ENCODE peak calls at places on chromosomes 5 and 9, in four cellular contexts. One of them, this sample, is unnamed.

GRCh38 chr9:69572611-69573010 is 99.6 kb downstream of the APBA1 start:
- DNase-seq in K562: no peak
- DNase-seq in GM12878: no peak
- DNase-seq in HepG2: no peak
- DNase-seq in this sample: no peak

GRCh38 chr5:24712047-24712446 is 67.3 kb upstream of the CDH10 start:
- DNase-seq in K562: no peak
- DNase-seq in GM12878: no peak
- DNase-seq in HepG2: no peak
- DNase-seq in this sample: no peak

GRCh38 chr9:124290053-124290581 is 32.4 kb downstream of the NEK6 start:
- DNase-seq in K562: no peak
- DNase-seq in GM12878: no peak
- DNase-seq in HepG2: no peak
- DNase-seq in this sample: no peak

GRCh38 chr5:55427157-55427556 is 107.6 kb downstream of the PLPP1 start:
- DNase-seq in K562: no peak
- DNase-seq in GM12878: no peak
- DNase-seq in HepG2: no peak
- DNase-seq in this sample: no peak

GRCh38 chr5:57720656-57721055 is 238.0 kb upstream of the ACTBL2 start:
- DNase-seq in K562: no peak
- DNase-seq in GM12878: no peak
- DNase-seq in HepG2: no peak
- DNase-seq in this sample: no peak

GRCh38 chr5:147485046-147485445 is 24.8 kb downstream of the DPYSL3 start:
- DNase-seq in K562: no peak
- DNase-seq in GM12878: no peak
- DNase-seq in HepG2: no peak
- DNase-seq in this sample: no peak

GRCh38 chr5:35229076-35230042 is 928 bp downstream of the PRLR start:
- DNase-seq in K562: no peak
- DNase-seq in GM12878: no peak
- DNase-seq in HepG2: peak; percentile 58
- DNase-seq in this sample: peak; percentile 25

GRCh38 chr9:137969008-137969407 is 91.4 kb downstream of the CACNA1B start:
- DNase-seq in K562: no peak
- DNase-seq in GM12878: no peak
- DNase-seq in HepG2: no peak
- DNase-seq in this sample: no peak

GRCh38 chr9:3912817-3913216 is 387.0 kb upstream of the RFX3 start:
- DNase-seq in K562: no peak
- DNase-seq in GM12878: no peak
- DNase-seq in HepG2: no peak
- DNase-seq in this sample: no peak

GRCh38 chr9:137913132-137913531 is 35.5 kb downstream of the CACNA1B start:
- DNase-seq in K562: no peak
- DNase-seq in GM12878: no peak
- DNase-seq in HepG2: no peak
- DNase-seq in this sample: no peak

GRCh38 chr9:113641100-113641885 is 177.8 kb downstream of the RGS3 start:
- DNase-seq in K562: no peak
- DNase-seq in GM12878: no peak
- DNase-seq in HepG2: no peak
- DNase-seq in this sample: no peak

GRCh38 chr5:131587541-131587940 is 47.5 kb downstream of the RAPGEF6 start:
- DNase-seq in K562: no peak
- DNase-seq in GM12878: no peak
- DNase-seq in HepG2: no peak
- DNase-seq in this sample: no peak

GRCh38 chr5:73801736-73802135 is 175.7 kb downstream of the ARHGEF28 start:
- DNase-seq in K562: no peak
- DNase-seq in GM12878: no peak
- DNase-seq in HepG2: no peak
- DNase-seq in this sample: no peak

DNA sequence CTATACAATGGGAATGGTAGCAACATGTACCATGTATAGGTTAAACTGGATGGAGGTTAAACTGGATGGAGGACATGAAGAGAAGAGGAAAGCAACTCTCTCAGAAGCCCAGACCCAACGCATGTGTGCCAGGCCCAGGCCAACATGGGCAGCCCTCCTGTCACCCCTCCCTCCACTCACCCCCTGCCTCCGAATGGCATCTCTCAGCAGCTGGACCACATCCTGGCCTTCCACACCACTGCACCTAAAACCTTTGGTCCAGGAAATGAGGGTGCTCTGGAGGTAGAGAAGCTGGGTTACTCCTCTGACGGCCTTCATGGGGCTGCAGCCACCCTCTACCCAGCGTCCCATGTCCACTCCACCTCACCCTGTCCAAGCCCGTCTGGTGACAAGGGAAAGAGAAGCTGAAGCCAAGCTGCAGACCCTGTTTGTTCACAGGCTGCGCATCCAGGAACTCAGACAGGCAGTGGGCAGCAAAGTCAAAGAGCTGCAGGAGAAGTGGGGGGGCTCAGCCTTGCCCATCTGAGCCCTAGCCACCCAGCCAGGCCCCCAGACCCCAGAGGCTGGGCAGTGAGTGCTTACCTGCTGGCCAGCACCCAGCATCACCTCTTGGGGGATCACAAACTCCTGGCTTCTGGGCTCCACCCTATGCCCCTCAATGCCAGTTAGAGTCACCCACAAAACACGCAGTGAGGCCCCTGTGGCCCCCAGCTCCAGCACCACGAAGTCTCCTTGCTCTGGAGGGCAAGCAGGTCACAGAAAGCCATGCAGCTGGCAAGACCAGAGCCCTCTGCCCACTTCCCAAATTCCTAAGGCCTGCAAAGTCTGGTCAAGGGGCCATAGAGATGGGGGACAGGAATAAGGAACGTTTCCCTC is 8.5 kb downstream of the HK3 start:
- DNase-seq in K562: no peak
- DNase-seq in GM12878: no peak
- DNase-seq in HepG2: no peak
- DNase-seq in this sample: no peak
- TF ChIP-seq TARDBP in K562: no peak
- TF ChIP-seq TARDBP in GM12878: no peak
- TF ChIP-seq TARDBP in HepG2: no peak
- TF ChIP-seq TARDBP in this sample: no peak

DNA sequence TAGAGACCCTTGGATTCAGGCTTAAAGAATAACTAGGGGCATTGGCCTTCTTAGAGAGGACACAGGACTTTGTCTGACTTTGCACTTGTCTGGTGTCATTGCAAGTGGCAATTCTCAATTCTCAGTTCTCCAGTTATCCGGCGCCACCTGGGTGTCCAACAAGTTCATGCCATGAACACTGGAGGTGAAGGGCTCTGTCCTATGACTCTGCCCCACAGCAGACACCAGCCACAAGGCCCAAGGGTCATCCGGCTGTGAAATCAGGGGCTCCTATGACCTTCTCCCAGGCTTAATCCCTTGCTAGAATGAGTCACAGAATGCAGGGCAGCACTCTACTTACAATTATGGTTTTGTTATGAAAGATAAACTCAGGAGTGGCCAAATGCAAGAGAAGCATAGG is 391.9 kb downstream of the GADD45G start:
- DNase-seq in K562: no peak
- DNase-seq in GM12878: no peak
- DNase-seq in HepG2: peak; percentile 24
- DNase-seq in this sample: no peak
- TF ChIP-seq SP1 in K562: no peak
- TF ChIP-seq SP1 in GM12878: no peak
- TF ChIP-seq SP1 in HepG2: no peak
- TF ChIP-seq SP1 in this sample: no peak

GRCh38 chr5:165149439-165149838 is 1644.0 kb downstream of the MAT2B start:
- DNase-seq in K562: no peak
- DNase-seq in GM12878: no peak
- DNase-seq in HepG2: no peak
- DNase-seq in this sample: no peak
- TF ChIP-seq BHLHE40 in K562: no peak
- TF ChIP-seq BHLHE40 in GM12878: no peak
- TF ChIP-seq BHLHE40 in HepG2: no peak
- TF ChIP-seq BHLHE40 in this sample: no peak

GRCh38 chr9:136345281-136346156 is 18.0 kb downstream of the DNLZ start:
- DNase-seq in K562: peak; percentile 82
- DNase-seq in GM12878: no peak
- DNase-seq in HepG2: peak; percentile 70
- DNase-seq in this sample: no peak
- TF ChIP-seq TARDBP in K562: no peak
- TF ChIP-seq TARDBP in GM12878: no peak
- TF ChIP-seq TARDBP in HepG2: no peak
- TF ChIP-seq TARDBP in this sample: no peak

DNA sequence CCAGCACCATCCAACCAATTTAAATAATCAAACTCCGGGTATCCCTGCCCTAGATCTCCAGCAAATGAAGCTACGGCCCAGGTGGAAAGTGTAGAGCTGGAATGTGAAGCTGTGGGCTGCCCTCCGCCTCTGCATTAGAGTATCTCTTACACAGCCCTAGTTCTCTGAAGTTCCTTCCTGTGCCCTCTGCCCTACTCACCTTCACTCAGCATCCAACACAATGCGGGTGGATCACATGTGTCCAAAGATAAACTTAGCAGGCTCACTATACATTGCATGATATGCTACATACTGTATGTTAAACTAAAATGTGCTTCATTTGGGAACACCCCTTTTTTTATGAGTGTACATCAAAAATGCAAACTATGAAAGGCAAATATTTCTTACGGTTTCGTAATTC is 70.0 kb upstream of the RAD23B start:
- DNase-seq in K562: no peak
- DNase-seq in GM12878: no peak
- DNase-seq in HepG2: peak; percentile 59
- DNase-seq in this sample: no peak
- TF ChIP-seq SP1 in K562: no peak
- TF ChIP-seq SP1 in GM12878: no peak
- TF ChIP-seq SP1 in HepG2: no peak
- TF ChIP-seq SP1 in this sample: no peak

GRCh38 chr9:134343637-134344036 is 17.4 kb downstream of the RXRA start:
- DNase-seq in K562: no peak
- DNase-seq in GM12878: no peak
- DNase-seq in HepG2: no peak
- DNase-seq in this sample: no peak

GRCh38 chr9:134345737-134346136 is 19.5 kb downstream of the RXRA start:
- DNase-seq in K562: no peak
- DNase-seq in GM12878: no peak
- DNase-seq in HepG2: no peak
- DNase-seq in this sample: no peak

GRCh38 chr9:134344821-134345310 is 18.6 kb downstream of the RXRA start:
- DNase-seq in K562: no peak
- DNase-seq in GM12878: no peak
- DNase-seq in HepG2: no peak
- DNase-seq in this sample: no peak

GRCh38 chr9:134342746-134343115 is 16.5 kb downstream of the RXRA start:
- DNase-seq in K562: no peak
- DNase-seq in GM12878: no peak
- DNase-seq in HepG2: no peak
- DNase-seq in this sample: no peak

GRCh38 chr9:134344068-134344820 is 18.0 kb downstream of the RXRA start:
- DNase-seq in K562: peak; percentile 66
- DNase-seq in GM12878: no peak
- DNase-seq in HepG2: no peak
- DNase-seq in this sample: no peak
- TF ChIP-seq BHLHE40 in K562: no peak
- TF ChIP-seq BHLHE40 in GM12878: no peak
- TF ChIP-seq BHLHE40 in HepG2: no peak
- TF ChIP-seq BHLHE40 in this sample: no peak

GRCh38 chr5:76947064-76947463 is 5.8 kb upstream of the CRHBP start:
- DNase-seq in K562: peak; percentile 32
- DNase-seq in GM12878: no peak
- DNase-seq in HepG2: no peak
- DNase-seq in this sample: no peak
- TF ChIP-seq TARDBP in K562: no peak
- TF ChIP-seq TARDBP in GM12878: no peak
- TF ChIP-seq TARDBP in HepG2: no peak
- TF ChIP-seq TARDBP in this sample: no peak

DNA sequence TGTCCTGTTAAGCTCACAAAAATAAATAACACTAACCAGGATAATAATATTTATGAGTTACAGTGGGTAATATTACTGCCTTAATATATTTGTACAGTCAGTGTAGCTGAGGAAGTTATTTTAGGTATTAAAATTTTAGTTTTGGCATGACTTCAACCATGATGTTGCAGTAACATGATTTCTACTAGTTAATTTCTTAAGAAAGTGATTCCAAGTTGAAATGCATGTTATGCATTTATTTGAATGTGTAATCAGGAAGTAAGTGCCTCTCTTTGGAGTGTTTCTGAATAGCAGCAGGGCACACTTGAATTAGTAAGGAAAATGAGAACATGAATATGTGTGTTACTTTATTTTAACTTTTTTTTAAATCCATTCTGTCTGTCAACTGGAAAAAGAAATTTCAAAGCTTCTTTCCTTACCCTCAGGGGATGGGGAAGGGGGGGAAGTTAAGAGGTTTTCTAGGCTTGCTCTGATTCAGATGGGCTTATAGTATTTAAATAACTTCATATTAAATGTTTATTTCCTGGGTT is 40.3 kb downstream of the CTNNA1 start:
- DNase-seq in K562: no peak
- DNase-seq in GM12878: no peak
- DNase-seq in HepG2: no peak
- DNase-seq in this sample: no peak
- TF ChIP-seq SP1 in K562: no peak
- TF ChIP-seq SP1 in GM12878: no peak
- TF ChIP-seq SP1 in HepG2: no peak
- TF ChIP-seq SP1 in this sample: no peak

GRCh38 chr5:154858972-154859950 is 834 bp downstream of the CNOT8 start:
- DNase-seq in K562: no peak
- DNase-seq in GM12878: no peak
- DNase-seq in HepG2: no peak
- DNase-seq in this sample: no peak
- TF ChIP-seq BHLHE40 in K562: peak; percentile 41
- TF ChIP-seq BHLHE40 in GM12878: peak; percentile 60
- TF ChIP-seq BHLHE40 in HepG2: no peak
- TF ChIP-seq BHLHE40 in this sample: no peak

GRCh38 chr9:136849038-136849959 is at the start of gene PHPT1:
- DNase-seq in K562: peak; percentile 95
- DNase-seq in GM12878: peak; percentile 92
- DNase-seq in HepG2: peak; percentile 97
- DNase-seq in this sample: peak; percentile 97
- TF ChIP-seq TARDBP in K562: no peak
- TF ChIP-seq TARDBP in GM12878: no peak
- TF ChIP-seq TARDBP in HepG2: peak; percentile 85
- TF ChIP-seq TARDBP in this sample: no peak